ENCODE peak calls at places on chromosomes 7 and 10, in nine cellular contexts. N is fibroblast of mammary gland, B is astrocyte of the spinal cord, Y is AG04450, E is lower leg skin, I is ascending aorta, H is activated gamma-delta T cell treated with Interleukin-2 at 50 U/mL for 16 hours, M is spleen, O is transverse colon. L is an unnamed sample.

GRCh38 chr10:88992945-88993537 is 2.4 kb downstream of the FAS start:
- DNase-seq in N (peak), B (peak), Y (no peak), E (no peak), I (no peak), H (no peak), M (no peak), O (no peak), L (peak)

GRCh38 chr7:107879400-107880035 is 11.5 kb upstream of the DLD start:
- DNase-seq in N (peak), B (peak), Y (no peak), E (no peak), I (no peak), H (no peak), M (no peak), O (peak), L (peak)

GRCh38 chr10:87550741-87551140 is 46.0 kb downstream of the MINPP1 start:
- DNase-seq in N (no peak), B (no peak), Y (no peak), E (no peak), I (no peak), H (no peak), M (no peak), O (no peak), L (no peak)

GRCh38 chr10:79082631-79083581 is 14.1 kb downstream of the ZMIZ1 start:
- DNase-seq in N (no peak), B (no peak), Y (no peak), E (no peak), I (no peak), H (no peak), M (peak), O (no peak), L (peak)

GRCh38 chr7:35424869-35425495 is 171.1 kb upstream of the TBX20 start:
- DNase-seq in N (peak), B (peak), Y (peak), E (no peak), I (no peak), H (peak), M (peak), O (peak), L (peak)

GRCh38 chr10:121462955-121463354 is 135.3 kb downstream of the FGFR2 start:
- DNase-seq in N (no peak), B (no peak), Y (no peak), E (no peak), I (no peak), H (no peak), M (no peak), O (no peak), L (no peak)

GRCh38 chr7:18020138-18020715 is 7.4 kb downstream of the PRPS1L1 start:
- DNase-seq in N (no peak), B (peak), Y (no peak), E (no peak), I (no peak), H (no peak), M (no peak), O (no peak), L (peak)

GRCh38 chr7:4527988-4528641 is 154.0 kb upstream of the FOXK1 start:
- DNase-seq in N (no peak), B (no peak), Y (no peak), E (no peak), I (no peak), H (no peak), M (no peak), O (no peak), L (no peak)

GRCh38 chr7:41418337-41418736 is 284.6 kb downstream of the INHBA start:
- DNase-seq in N (no peak), B (no peak), Y (no peak), E (no peak), I (no peak), H (no peak), M (no peak), O (no peak), L (no peak)

GRCh38 chr7:116403265-116403664 is 96.3 kb upstream of the CAV2 start:
- DNase-seq in N (peak), B (no peak), Y (no peak), E (no peak), I (no peak), H (no peak), M (no peak), O (no peak), L (peak)

GRCh38 chr10:102196893-102197292 is 29.2 kb upstream of the ELOVL3 start:
- DNase-seq in N (peak), B (no peak), Y (no peak), E (no peak), I (no peak), H (no peak), M (no peak), O (no peak), L (no peak)

GRCh38 chr7:135980665-135981180 is 3.6 kb upstream of the MTPN start:
- DNase-seq in N (peak), B (peak), Y (no peak), E (no peak), I (no peak), H (peak), M (no peak), O (peak), L (peak)

GRCh38 chr7:2417981-2418481 is 14.6 kb downstream of the CHST12 start:
- DNase-seq in N (peak), B (no peak), Y (no peak), E (no peak), I (no peak), H (peak), M (no peak), O (no peak), L (no peak)

GRCh38 chr10:67697646-67698245 is 1.8 kb upstream of the CTNNA3 start:
- DNase-seq in N (peak), B (peak), Y (peak), E (no peak), I (no peak), H (peak), M (no peak), O (no peak), L (peak)

GRCh38 chr7:92177362-92177761 is 1.6 kb downstream of the LRRD1 start:
- DNase-seq in N (peak), B (peak), Y (no peak), E (no peak), I (no peak), H (no peak), M (no peak), O (no peak), L (peak)

GRCh38 chr10:122112625-122113160 is 123.7 kb downstream of the TACC2 start:
- DNase-seq in N (peak), B (peak), Y (peak), E (peak), I (peak), H (no peak), M (peak), O (peak), L (peak)

GRCh38 chr7:18590259-18590658 is 94.7 kb downstream of the HDAC9 start:
- DNase-seq in N (no peak), B (no peak), Y (no peak), E (no peak), I (no peak), H (no peak), M (no peak), O (no peak), L (no peak)

GRCh38 chr7:107870427-107871000 is 20.5 kb upstream of the DLD start:
- DNase-seq in N (no peak), B (no peak), Y (no peak), E (no peak), I (no peak), H (no peak), M (no peak), O (no peak), L (no peak)

GRCh38 chr10:126309193-126309592 is 79.1 kb downstream of the ADAM12 start:
- DNase-seq in N (no peak), B (no peak), Y (no peak), E (no peak), I (no peak), H (no peak), M (no peak), O (no peak), L (no peak)

GRCh38 chr10:4221315-4221714 is 436.3 kb upstream of the KLF6 start:
- DNase-seq in N (peak), B (no peak), Y (no peak), E (no peak), I (no peak), H (no peak), M (no peak), O (no peak), L (peak)

GRCh38 chr10:96587255-96588059 is 645 bp upstream of the TM9SF3 start:
- DNase-seq in N (peak), B (peak), Y (peak), E (peak), I (peak), H (peak), M (no peak), O (peak), L (peak)

GRCh38 chr7:26279405-26279804 is 12.3 kb upstream of the SNX10 start:
- DNase-seq in N (peak), B (no peak), Y (no peak), E (peak), I (no peak), H (no peak), M (peak), O (no peak), L (no peak)

GRCh38 chr10:84440781-84441180 is 112.4 kb downstream of the CCSER2 start:
- DNase-seq in N (no peak), B (no peak), Y (no peak), E (no peak), I (no peak), H (no peak), M (no peak), O (no peak), L (no peak)

GRCh38 chr10:17084989-17085725 is 44.5 kb downstream of the CUBN start:
- DNase-seq in N (peak), B (no peak), Y (no peak), E (no peak), I (no peak), H (no peak), M (no peak), O (no peak), L (no peak)

GRCh38 chr7:122675011-122675410 is 23.9 kb downstream of the RNF133 start:
- DNase-seq in N (peak), B (no peak), Y (no peak), E (no peak), I (no peak), H (no peak), M (no peak), O (no peak), L (peak)

GRCh38 chr10:75040576-75040975 is 70.9 kb upstream of the SAMD8 start:
- DNase-seq in N (no peak), B (no peak), Y (no peak), E (no peak), I (no peak), H (no peak), M (no peak), O (no peak), L (no peak)

GRCh38 chr10:51815723-51816122 is 116.3 kb upstream of the CSTF2T start:
- DNase-seq in N (no peak), B (no peak), Y (no peak), E (no peak), I (no peak), H (no peak), M (no peak), O (no peak), L (no peak)

GRCh38 chr10:89431977-89432376 is 17.6 kb downstream of the IFIT5 start:
- DNase-seq in N (peak), B (peak), Y (no peak), E (no peak), I (no peak), H (no peak), M (no peak), O (no peak), L (peak)